ENCODE peak calls at places on chromosomes 12 and 14, in six cellular contexts. C, B, M, Z, Y and X are unnamed samples.

GRCh38 chr12:116916122-116916521 is 5.4 kb downstream of the FBXW8 start:
- DNase-seq in C (no peak), B (peak; percentile 64), M (peak; percentile 37), Z (no peak), Y (no peak), X (no peak)

GRCh38 chr12:107320031-107320928 is 226.9 kb upstream of the CRY1 start:
- DNase-seq in C (no peak), B (no peak), M (peak; percentile 69), Z (no peak), Y (peak; percentile 79), X (no peak)

GRCh38 chr12:20629414-20630156 is 65.5 kb upstream of the SLCO1C1 start:
- DNase-seq in C (no peak), B (no peak), M (peak; percentile 84), Z (no peak), Y (no peak), X (no peak)

GRCh38 chr12:42421844-42422779 is 96.1 kb downstream of the PPHLN1 start:
- DNase-seq in C (peak; percentile 7), B (no peak), M (no peak), Z (peak; percentile 71), Y (no peak), X (no peak)

GRCh38 chr12:46771268-46771837 is 54.4 kb downstream of the SLC38A4 start:
- DNase-seq in C (no peak), B (no peak), M (no peak), Z (no peak), Y (no peak), X (no peak)

GRCh38 chr12:34404377-34405285 is 382.3 kb downstream of the ALG10 start:
- DNase-seq in C (no peak), B (no peak), M (no peak), Z (no peak), Y (peak; percentile 2), X (no peak)

GRCh38 chr12:125888921-125889320 is 823.7 kb downstream of the AACS start:
- DNase-seq in C (no peak), B (no peak), M (no peak), Z (no peak), Y (no peak), X (no peak)

GRCh38 chr14:93712838-93713724 is 75.2 kb downstream of the PRIMA1 start:
- DNase-seq in C (no peak), B (no peak), M (no peak), Z (no peak), Y (peak; percentile 41), X (no peak)

GRCh38 chr12:95473440-95473946 is 459 bp upstream of the METAP2 start:
- DNase-seq in C (peak; percentile 13), B (peak; percentile 19), M (peak; percentile 39), Z (peak; percentile 56), Y (no peak), X (no peak)

GRCh38 chr12:52216807-52217206 is 16.2 kb upstream of the KRT7 start:
- DNase-seq in C (no peak), B (no peak), M (no peak), Z (no peak), Y (no peak), X (no peak)

GRCh38 chr12:81598205-81598604 is 160.9 kb downstream of the PPFIA2 start:
- DNase-seq in C (no peak), B (no peak), M (no peak), Z (no peak), Y (no peak), X (no peak)

GRCh38 chr12:106149096-106149784 is 10.5 kb upstream of the NUAK1 start:
- DNase-seq in C (no peak), B (peak; percentile 33), M (no peak), Z (peak; percentile 25), Y (no peak), X (no peak)

GRCh38 chr12:52452101-52452500 is at the start of gene KRT6B:
- DNase-seq in C (no peak), B (no peak), M (no peak), Z (no peak), Y (no peak), X (no peak)

GRCh38 chr12:497501-498160 is 37.9 kb downstream of the B4GALNT3 start:
- DNase-seq in C (no peak), B (no peak), M (no peak), Z (no peak), Y (no peak), X (no peak)

GRCh38 chr12:30905483-30906009 is 21.0 kb upstream of the TSPAN11 start:
- DNase-seq in C (no peak), B (no peak), M (no peak), Z (no peak), Y (no peak), X (no peak)

GRCh38 chr12:104605685-104606084 is 148.9 kb downstream of the CHST11 start:
- DNase-seq in C (no peak), B (no peak), M (no peak), Z (no peak), Y (no peak), X (no peak)

GRCh38 chr12:74538491-74539258 is 1.0 kb downstream of the ATXN7L3B start:
- DNase-seq in C (no peak), B (no peak), M (no peak), Z (peak; percentile 33), Y (no peak), X (no peak)

GRCh38 chr12:103915306-103915705 is 14.9 kb upstream of the HSP90B1 start:
- DNase-seq in C (no peak), B (no peak), M (no peak), Z (no peak), Y (no peak), X (no peak)

GRCh38 chr12:131205534-131205933 is 251.8 kb downstream of the ADGRD1 start:
- DNase-seq in C (no peak), B (no peak), M (no peak), Z (no peak), Y (peak; percentile 42), X (no peak)

GRCh38 chr14:76955575-76956252 is 72.8 kb downstream of the IRF2BPL start:
- DNase-seq in C (peak; percentile 66), B (no peak), M (peak; percentile 59), Z (peak; percentile 24), Y (no peak), X (no peak)
- TF ChIP-seq ZNF274 in C (no peak), B (no peak), M (no peak), Z (no peak), Y (no peak), X (no peak)

DNA sequence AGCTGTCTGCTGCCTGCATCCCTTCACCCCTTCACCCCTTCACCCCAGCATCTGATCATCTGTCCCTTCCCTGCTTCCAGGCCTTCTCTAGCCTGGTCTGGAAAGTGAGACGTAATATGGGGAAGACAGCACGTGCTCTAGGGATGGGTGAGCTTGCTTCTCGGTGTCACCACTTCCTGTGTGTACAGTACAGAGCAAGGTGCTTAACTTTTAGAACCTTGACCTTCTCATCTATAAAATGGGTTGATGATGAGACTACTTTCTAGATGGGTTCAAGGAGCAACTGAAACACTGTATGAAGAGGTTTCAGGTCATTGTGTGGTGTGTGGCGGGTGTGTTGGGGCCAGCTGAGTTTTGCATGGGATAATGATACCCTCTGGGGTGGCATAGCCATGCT is 140.5 kb downstream of the TSPAN9 start:
- DNase-seq in C (no peak), B (no peak), M (no peak), Z (no peak), Y (no peak), X (no peak)
- H3K9ac ChIP-seq in C (no peak overlapping the region), B (no peak overlapping the region), M (no peak overlapping the region), Z (no peak overlapping the region), Y (no peak overlapping the region), X (no peak overlapping the region)

GRCh38 chr12:123006977-123007376 is 26.5 kb downstream of the ARL6IP4 start:
- DNase-seq in C (no peak), B (no peak), M (no peak), Z (no peak), Y (no peak), X (no peak)

GRCh38 chr12:123011701-123012100 is 31.2 kb downstream of the ARL6IP4 start:
- DNase-seq in C (no peak), B (no peak), M (no peak), Z (no peak), Y (no peak), X (no peak)

GRCh38 chr12:123010681-123011080 is 30.2 kb downstream of the ARL6IP4 start:
- DNase-seq in C (no peak), B (no peak), M (no peak), Z (no peak), Y (no peak), X (no peak)

GRCh38 chr12:123013185-123014095 is 33.0 kb downstream of the ARL6IP4 start:
- DNase-seq in C (no peak), B (no peak), M (no peak), Z (no peak), Y (no peak), X (no peak)

DNA sequence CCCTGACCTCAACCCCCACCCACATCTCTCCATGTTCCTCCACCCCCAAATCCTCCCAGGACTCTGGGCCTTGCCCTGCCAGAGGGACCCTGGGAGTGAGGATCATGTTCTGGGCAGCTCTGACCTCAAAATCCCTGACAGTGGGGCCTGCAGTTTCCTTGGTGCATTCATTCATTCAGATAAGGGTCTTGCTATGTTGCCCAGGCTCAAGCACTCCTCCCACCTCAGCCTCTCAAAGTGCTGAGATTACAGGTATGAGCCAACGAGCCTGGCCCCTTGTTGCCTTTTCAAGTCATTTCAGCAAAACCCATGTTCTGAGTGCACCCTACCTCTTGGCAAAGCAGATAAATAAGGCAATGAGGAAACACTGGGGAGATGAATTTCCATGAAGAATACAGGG is 29.6 kb downstream of the ARL6IP4 start:
- DNase-seq in C (no peak), B (no peak), M (no peak), Z (no peak), Y (no peak), X (no peak)
- TF ChIP-seq ZNF274 in C (no peak), B (no peak), M (no peak), Z (no peak), Y (no peak), X (no peak)

GRCh38 chr12:29722164-29722563 is 61.6 kb downstream of the TMTC1 start:
- DNase-seq in C (no peak), B (no peak), M (no peak), Z (no peak), Y (no peak), X (no peak)

GRCh38 chr12:29726741-29727348 is 56.9 kb downstream of the TMTC1 start:
- DNase-seq in C (no peak), B (no peak), M (no peak), Z (no peak), Y (no peak), X (no peak)

GRCh38 chr12:29726321-29726692 is 57.4 kb downstream of the TMTC1 start:
- DNase-seq in C (no peak), B (no peak), M (no peak), Z (no peak), Y (no peak), X (no peak)

GRCh38 chr12:29728033-29728432 is 55.7 kb downstream of the TMTC1 start:
- DNase-seq in C (no peak), B (no peak), M (no peak), Z (no peak), Y (no peak), X (no peak)

GRCh38 chr12:29725587-29726320 is 58.0 kb downstream of the TMTC1 start:
- DNase-seq in C (peak; percentile 54), B (no peak), M (no peak), Z (no peak), Y (no peak), X (no peak)
- H3K9ac ChIP-seq in C (no peak overlapping the region), B (no peak overlapping the region), M (no peak overlapping the region), Z (no peak overlapping the region), Y (no peak overlapping the region), X (no peak overlapping the region)